ENCODE peak calls at places on chromosomes 12 and 14, in four cellular contexts. One of them, this sample, is unnamed.

GRCh38 chr12:125610971-125611370 is 545.7 kb downstream of the AACS start:
- DNase-seq in right lobe of liver: no peak
- DNase-seq in A549: no peak
- DNase-seq in body of pancreas: no peak
- DNase-seq in this sample: no peak

GRCh38 chr12:94336201-94336915 is 123.3 kb downstream of the CEP83 start:
- DNase-seq in right lobe of liver: no peak
- DNase-seq in A549: no peak
- DNase-seq in body of pancreas: no peak
- DNase-seq in this sample: no peak

GRCh38 chr12:121668750-121669524 is 517 bp downstream of the MORN3 start:
- DNase-seq in right lobe of liver: no peak
- DNase-seq in A549: peak
- DNase-seq in body of pancreas: peak
- DNase-seq in this sample: peak

GRCh38 chr14:26389646-26390508 is 208.0 kb downstream of the NOVA1 start:
- DNase-seq in right lobe of liver: no peak
- DNase-seq in A549: no peak
- DNase-seq in body of pancreas: peak
- DNase-seq in this sample: no peak

GRCh38 chr14:104549536-104550339 is 29.8 kb upstream of the C14orf180 start:
- DNase-seq in right lobe of liver: no peak
- DNase-seq in A549: no peak
- DNase-seq in body of pancreas: no peak
- DNase-seq in this sample: no peak

GRCh38 chr14:61418749-61419148 is 97.4 kb downstream of the PRKCH start:
- DNase-seq in right lobe of liver: no peak
- DNase-seq in A549: no peak
- DNase-seq in body of pancreas: no peak
- DNase-seq in this sample: no peak

GRCh38 chr12:68978678-68979077 is 45.7 kb upstream of the CPM start:
- DNase-seq in right lobe of liver: no peak
- DNase-seq in A549: no peak
- DNase-seq in body of pancreas: no peak
- DNase-seq in this sample: no peak

GRCh38 chr14:96583605-96584041 is 81.4 kb downstream of the PAPOLA start:
- DNase-seq in right lobe of liver: no peak
- DNase-seq in A549: no peak
- DNase-seq in body of pancreas: no peak
- DNase-seq in this sample: no peak

GRCh38 chr14:64841121-64841611 is 38.5 kb downstream of the SPTB start:
- DNase-seq in right lobe of liver: no peak
- DNase-seq in A549: peak
- DNase-seq in body of pancreas: no peak
- DNase-seq in this sample: no peak

GRCh38 chr14:51538973-51539372 is 112.7 kb upstream of the FRMD6 start:
- DNase-seq in right lobe of liver: no peak
- DNase-seq in A549: no peak
- DNase-seq in body of pancreas: no peak
- DNase-seq in this sample: no peak

GRCh38 chr12:119071176-119071575 is 89.8 kb downstream of the SRRM4 start:
- DNase-seq in right lobe of liver: no peak
- DNase-seq in A549: no peak
- DNase-seq in body of pancreas: no peak
- DNase-seq in this sample: no peak

GRCh38 chr14:101020971-101021370 is 117.4 kb upstream of the RTL1 start:
- DNase-seq in right lobe of liver: peak
- DNase-seq in A549: no peak
- DNase-seq in body of pancreas: no peak
- DNase-seq in this sample: no peak

GRCh38 chr14:103315368-103315911 is 18.6 kb upstream of the EIF5 start:
- DNase-seq in right lobe of liver: peak
- DNase-seq in A549: no peak
- DNase-seq in body of pancreas: peak
- DNase-seq in this sample: no peak

GRCh38 chr14:37230551-37231194 is 32.9 kb downstream of the MIPOL1 start:
- DNase-seq in right lobe of liver: no peak
- DNase-seq in A549: peak
- DNase-seq in body of pancreas: peak
- DNase-seq in this sample: no peak

GRCh38 chr14:100222219-100223093 is 16.5 kb upstream of the YY1 start:
- DNase-seq in right lobe of liver: no peak
- DNase-seq in A549: no peak
- DNase-seq in body of pancreas: peak
- DNase-seq in this sample: peak

GRCh38 chr14:69820991-69821390 is 23.9 kb upstream of the SLC10A1 start:
- DNase-seq in right lobe of liver: no peak
- DNase-seq in A549: no peak
- DNase-seq in body of pancreas: no peak
- DNase-seq in this sample: no peak

GRCh38 chr12:82174383-82174782 is 183.8 kb downstream of the CCDC59 start:
- DNase-seq in right lobe of liver: no peak
- DNase-seq in A549: no peak
- DNase-seq in body of pancreas: no peak
- DNase-seq in this sample: no peak

GRCh38 chr12:31525496-31526157 is 65.3 kb downstream of the DENND5B start:
- DNase-seq in right lobe of liver: no peak
- DNase-seq in A549: no peak
- DNase-seq in body of pancreas: no peak
- DNase-seq in this sample: no peak

GRCh38 chr12:3332190-3332589 is 158.8 kb upstream of the PRMT8 start:
- DNase-seq in right lobe of liver: no peak
- DNase-seq in A549: no peak
- DNase-seq in body of pancreas: no peak
- DNase-seq in this sample: no peak

GRCh38 chr14:60616326-60617044 is 32.8 kb downstream of the SIX1 start:
- DNase-seq in right lobe of liver: no peak
- DNase-seq in A549: no peak
- DNase-seq in body of pancreas: no peak
- DNase-seq in this sample: no peak

GRCh38 chr12:25257590-25258324 is 7.0 kb upstream of the KRAS start:
- DNase-seq in right lobe of liver: peak
- DNase-seq in A549: no peak
- DNase-seq in body of pancreas: no peak
- DNase-seq in this sample: no peak

GRCh38 chr14:105774001-105774400 is 247.6 kb downstream of the TMEM121 start:
- DNase-seq in right lobe of liver: no peak
- DNase-seq in A549: no peak
- DNase-seq in body of pancreas: no peak
- DNase-seq in this sample: peak

GRCh38 chr12:13211859-13212664 is 15.5 kb downstream of the EMP1 start:
- DNase-seq in right lobe of liver: no peak
- DNase-seq in A549: peak
- DNase-seq in body of pancreas: peak
- DNase-seq in this sample: peak

GRCh38 chr12:31118347-31118830 is 44.7 kb downstream of the DDX11 start:
- DNase-seq in right lobe of liver: peak
- DNase-seq in A549: peak
- DNase-seq in body of pancreas: no peak
- DNase-seq in this sample: no peak

GRCh38 chr12:103423061-103423473 is 72.7 kb downstream of the C12orf42 start:
- DNase-seq in right lobe of liver: no peak
- DNase-seq in A549: no peak
- DNase-seq in body of pancreas: no peak
- DNase-seq in this sample: no peak

GRCh38 chr14:73059326-73059725 is 992 bp downstream of the RBM25 start:
- DNase-seq in right lobe of liver: no peak
- DNase-seq in A549: peak
- DNase-seq in body of pancreas: no peak
- DNase-seq in this sample: no peak

GRCh38 chr12:12954878-12955625 is 3.1 kb upstream of the GPRC5D start:
- DNase-seq in right lobe of liver: no peak
- DNase-seq in A549: no peak
- DNase-seq in body of pancreas: no peak
- DNase-seq in this sample: no peak

GRCh38 chr14:100030441-100031153 is 34.6 kb upstream of the EVL start:
- DNase-seq in right lobe of liver: no peak
- DNase-seq in A549: peak
- DNase-seq in body of pancreas: peak
- DNase-seq in this sample: no peak

GRCh38 chr12:26031318-26031717 is 72.8 kb downstream of the RASSF8 start:
- DNase-seq in right lobe of liver: no peak
- DNase-seq in A549: no peak
- DNase-seq in body of pancreas: no peak
- DNase-seq in this sample: no peak

GRCh38 chr14:54771411-54772027 is 131.1 kb downstream of the GCH1 start:
- DNase-seq in right lobe of liver: no peak
- DNase-seq in A549: no peak
- DNase-seq in body of pancreas: no peak
- DNase-seq in this sample: no peak

GRCh38 chr14:105473033-105473676 is 1.5 kb upstream of the CRIP2 start:
- DNase-seq in right lobe of liver: no peak
- DNase-seq in A549: no peak
- DNase-seq in body of pancreas: no peak
- DNase-seq in this sample: no peak

GRCh38 chr12:95820096-95820703 is 29.6 kb upstream of the NTN4 start:
- DNase-seq in right lobe of liver: no peak
- DNase-seq in A549: peak
- DNase-seq in body of pancreas: peak
- DNase-seq in this sample: no peak

GRCh38 chr12:95810411-95810810 is 19.8 kb upstream of the NTN4 start:
- DNase-seq in right lobe of liver: no peak
- DNase-seq in A549: no peak
- DNase-seq in body of pancreas: no peak
- DNase-seq in this sample: no peak

DNA sequence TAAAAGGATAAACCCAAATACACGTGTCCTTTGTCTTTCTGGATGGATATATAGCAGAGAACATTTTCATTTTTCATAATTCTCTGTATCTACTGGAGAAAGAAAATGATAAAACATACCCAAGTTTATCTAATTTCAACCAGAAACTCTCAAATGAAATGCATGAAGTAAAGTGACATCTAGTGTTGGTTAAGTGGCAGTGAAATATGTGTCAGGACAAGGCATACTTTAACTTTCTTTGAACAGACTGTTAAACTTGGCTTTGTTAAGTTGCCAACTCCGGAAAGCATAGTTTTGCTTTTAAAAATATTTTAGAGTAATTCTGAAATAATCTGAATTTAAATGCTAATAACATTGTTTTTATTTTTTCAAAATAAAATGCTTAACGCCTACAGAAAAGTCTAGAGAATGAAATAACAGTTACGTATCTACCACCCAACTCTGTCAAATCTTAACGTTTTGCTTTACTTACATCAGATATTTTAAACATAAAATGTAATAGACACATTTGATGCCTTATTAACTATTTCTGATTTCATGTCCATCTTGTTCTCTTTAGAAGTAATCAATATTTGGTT is 25.2 kb upstream of the NTN4 start:
- DNase-seq in right lobe of liver: no peak
- DNase-seq in A549: peak
- DNase-seq in body of pancreas: no peak
- DNase-seq in this sample: no peak
- TF ChIP-seq POLR2A in right lobe of liver: no peak
- TF ChIP-seq POLR2A in A549: no peak
- TF ChIP-seq POLR2A in body of pancreas: no peak
- TF ChIP-seq POLR2A in this sample: no peak

DNA sequence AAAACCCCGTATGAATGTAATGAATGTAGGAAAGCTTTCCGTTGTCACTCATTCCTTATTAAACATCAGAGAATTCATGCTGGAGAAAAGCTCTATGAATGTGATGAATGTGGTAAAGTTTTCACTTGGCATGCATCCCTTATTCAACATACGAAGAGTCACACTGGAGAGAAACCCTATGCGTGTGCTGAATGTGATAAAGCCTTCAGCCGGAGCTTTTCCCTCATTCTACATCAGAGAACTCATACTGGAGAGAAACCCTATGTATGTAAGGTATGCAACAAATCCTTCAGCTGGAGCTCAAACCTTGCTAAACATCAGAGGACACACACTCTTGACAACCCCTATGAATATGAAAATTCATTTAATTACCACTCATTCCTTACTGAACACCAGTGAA is 23.8 kb downstream of the ZNF891 start:
- DNase-seq in right lobe of liver: no peak
- DNase-seq in A549: no peak
- DNase-seq in body of pancreas: no peak
- DNase-seq in this sample: no peak
- H3K4me3 ChIP-seq in right lobe of liver: no peak
- H3K4me3 ChIP-seq in A549: no peak
- H3K4me3 ChIP-seq in body of pancreas: no peak
- H3K4me3 ChIP-seq in this sample: no peak

DNA sequence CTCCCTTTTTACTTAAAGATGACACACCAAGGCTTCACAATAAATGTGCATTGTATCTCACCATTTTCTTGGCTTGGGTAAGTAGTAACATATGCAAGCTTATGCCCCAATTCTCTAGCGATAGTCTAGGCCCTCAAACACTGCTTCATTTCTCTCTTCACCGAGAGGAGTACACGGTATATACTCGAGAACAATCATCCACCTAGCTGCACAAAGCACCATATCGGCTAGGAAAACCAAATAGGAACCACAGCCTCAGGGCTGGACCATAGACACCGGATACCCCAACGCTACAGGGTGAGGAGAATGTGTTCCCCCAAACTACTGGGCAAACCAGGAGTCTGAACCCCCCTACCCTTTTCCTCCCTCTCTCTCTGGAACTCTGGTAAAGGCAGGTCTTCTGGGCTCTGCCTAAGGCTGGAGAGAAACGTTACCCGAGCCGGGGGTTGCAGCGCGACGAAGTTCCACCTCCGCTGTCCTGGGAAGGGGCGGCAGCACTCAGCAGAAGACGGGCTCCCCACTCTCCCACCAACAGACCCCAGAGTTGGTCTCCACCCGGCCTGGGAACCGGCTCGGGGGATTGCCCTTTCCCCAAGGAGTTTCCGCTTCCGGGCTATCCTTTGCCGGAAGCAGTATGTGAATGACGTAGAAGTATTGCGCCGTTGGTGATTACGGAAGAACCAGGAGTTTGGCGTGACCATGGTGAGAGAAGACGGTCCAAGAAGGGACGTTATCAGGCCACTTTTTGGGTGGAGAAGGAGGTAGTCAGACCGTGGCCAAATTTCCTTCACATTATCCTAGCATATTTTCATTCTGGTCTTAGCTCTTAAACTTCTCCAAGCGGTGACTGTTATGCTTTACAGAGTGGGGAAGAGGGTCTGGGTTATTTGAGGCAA is at the start of the genes AREL1 and FCF1:
- DNase-seq in right lobe of liver: peak
- DNase-seq in A549: peak
- DNase-seq in body of pancreas: peak
- DNase-seq in this sample: peak
- TF ChIP-seq POLR2A in right lobe of liver: peak
- TF ChIP-seq POLR2A in A549: peak
- TF ChIP-seq POLR2A in body of pancreas: peak
- TF ChIP-seq POLR2A in this sample: peak

GRCh38 chr12:48180857-48181495 is 2.5 kb upstream of the CCDC184 start:
- DNase-seq in right lobe of liver: no peak
- DNase-seq in A549: no peak
- DNase-seq in body of pancreas: no peak
- DNase-seq in this sample: no peak

GRCh38 chr12:48180424-48180823 is 3.0 kb upstream of the CCDC184 start:
- DNase-seq in right lobe of liver: no peak
- DNase-seq in A549: no peak
- DNase-seq in body of pancreas: no peak
- DNase-seq in this sample: no peak

GRCh38 chr12:48177985-48178384 is 5.5 kb upstream of the CCDC184 start:
- DNase-seq in right lobe of liver: no peak
- DNase-seq in A549: no peak
- DNase-seq in body of pancreas: no peak
- DNase-seq in this sample: no peak

GRCh38 chr12:48175613-48176416 is 7.6 kb upstream of the CCDC184 start:
- DNase-seq in right lobe of liver: no peak
- DNase-seq in A549: no peak
- DNase-seq in body of pancreas: no peak
- DNase-seq in this sample: no peak

GRCh38 chr12:48176417-48176751 is 7.1 kb upstream of the CCDC184 start:
- DNase-seq in right lobe of liver: no peak
- DNase-seq in A549: no peak
- DNase-seq in body of pancreas: no peak
- DNase-seq in this sample: no peak
- H3K4me3 ChIP-seq in right lobe of liver: no peak
- H3K4me3 ChIP-seq in A549: no peak
- H3K4me3 ChIP-seq in body of pancreas: no peak
- H3K4me3 ChIP-seq in this sample: no peak